ENCODE peak calls at places on chromosomes 3 and 15, in nine cellular contexts. One of them, this sample, is unnamed.

GRCh38 chr3:45224824-45225464 is 1.1 kb downstream of the TMEM158 start:
- DNase-seq in posterior vena cava: peak
- DNase-seq in substantia nigra: peak
- DNase-seq in stimulated activated CD4-positive, alpha-beta T cell treated with anti-CD3 and anti-CD28 coated beads, Interleukin-2, amount 100 ng/mL, for 48 hours: no peak
- DNase-seq in ureter: peak
- DNase-seq in AG09309: no peak
- DNase-seq in left ventricle myocardium inferior: peak
- DNase-seq in GM12864: no peak
- DNase-seq in lower lobe of right lung: peak
- DNase-seq in this sample: no peak

GRCh38 chr3:71955549-71956373 is 170.8 kb upstream of the PROK2 start:
- DNase-seq in posterior vena cava: peak
- DNase-seq in substantia nigra: peak
- DNase-seq in stimulated activated CD4-positive, alpha-beta T cell treated with anti-CD3 and anti-CD28 coated beads, Interleukin-2, amount 100 ng/mL, for 48 hours: peak
- DNase-seq in ureter: peak
- DNase-seq in AG09309: peak
- DNase-seq in left ventricle myocardium inferior: peak
- DNase-seq in GM12864: peak
- DNase-seq in lower lobe of right lung: peak
- DNase-seq in this sample: peak

GRCh38 chr15:101033801-101034200 is 114.6 kb downstream of the LRRK1 start:
- DNase-seq in posterior vena cava: no peak
- DNase-seq in substantia nigra: no peak
- DNase-seq in stimulated activated CD4-positive, alpha-beta T cell treated with anti-CD3 and anti-CD28 coated beads, Interleukin-2, amount 100 ng/mL, for 48 hours: no peak
- DNase-seq in ureter: no peak
- DNase-seq in AG09309: no peak
- DNase-seq in left ventricle myocardium inferior: no peak
- DNase-seq in GM12864: no peak
- DNase-seq in lower lobe of right lung: no peak
- DNase-seq in this sample: no peak

GRCh38 chr3:10319804-10320203 is 1.1 kb downstream of the SEC13 start:
- DNase-seq in posterior vena cava: no peak
- DNase-seq in substantia nigra: no peak
- DNase-seq in stimulated activated CD4-positive, alpha-beta T cell treated with anti-CD3 and anti-CD28 coated beads, Interleukin-2, amount 100 ng/mL, for 48 hours: no peak
- DNase-seq in ureter: no peak
- DNase-seq in AG09309: no peak
- DNase-seq in left ventricle myocardium inferior: no peak
- DNase-seq in GM12864: no peak
- DNase-seq in lower lobe of right lung: no peak
- DNase-seq in this sample: no peak

GRCh38 chr3:146334151-146334550 is 83.2 kb upstream of the PLSCR4 start:
- DNase-seq in posterior vena cava: no peak
- DNase-seq in substantia nigra: no peak
- DNase-seq in stimulated activated CD4-positive, alpha-beta T cell treated with anti-CD3 and anti-CD28 coated beads, Interleukin-2, amount 100 ng/mL, for 48 hours: no peak
- DNase-seq in ureter: no peak
- DNase-seq in AG09309: no peak
- DNase-seq in left ventricle myocardium inferior: peak
- DNase-seq in GM12864: no peak
- DNase-seq in lower lobe of right lung: no peak
- DNase-seq in this sample: no peak

GRCh38 chr3:16069149-16069922 is 105.1 kb upstream of the GALNT15 start:
- DNase-seq in posterior vena cava: no peak
- DNase-seq in substantia nigra: no peak
- DNase-seq in stimulated activated CD4-positive, alpha-beta T cell treated with anti-CD3 and anti-CD28 coated beads, Interleukin-2, amount 100 ng/mL, for 48 hours: no peak
- DNase-seq in ureter: no peak
- DNase-seq in AG09309: peak
- DNase-seq in left ventricle myocardium inferior: no peak
- DNase-seq in GM12864: no peak
- DNase-seq in lower lobe of right lung: no peak
- DNase-seq in this sample: no peak

GRCh38 chr3:23421811-23422510 is 218.8 kb downstream of the UBE2E2 start:
- DNase-seq in posterior vena cava: no peak
- DNase-seq in substantia nigra: no peak
- DNase-seq in stimulated activated CD4-positive, alpha-beta T cell treated with anti-CD3 and anti-CD28 coated beads, Interleukin-2, amount 100 ng/mL, for 48 hours: no peak
- DNase-seq in ureter: no peak
- DNase-seq in AG09309: no peak
- DNase-seq in left ventricle myocardium inferior: no peak
- DNase-seq in GM12864: no peak
- DNase-seq in lower lobe of right lung: no peak
- DNase-seq in this sample: no peak

GRCh38 chr15:52183562-52184173 is 7.5 kb downstream of the GNB5 start:
- DNase-seq in posterior vena cava: no peak
- DNase-seq in substantia nigra: no peak
- DNase-seq in stimulated activated CD4-positive, alpha-beta T cell treated with anti-CD3 and anti-CD28 coated beads, Interleukin-2, amount 100 ng/mL, for 48 hours: no peak
- DNase-seq in ureter: no peak
- DNase-seq in AG09309: no peak
- DNase-seq in left ventricle myocardium inferior: no peak
- DNase-seq in GM12864: no peak
- DNase-seq in lower lobe of right lung: no peak
- DNase-seq in this sample: no peak

GRCh38 chr3:40557558-40558161 is 32.9 kb downstream of the ZNF621 start:
- DNase-seq in posterior vena cava: no peak
- DNase-seq in substantia nigra: no peak
- DNase-seq in stimulated activated CD4-positive, alpha-beta T cell treated with anti-CD3 and anti-CD28 coated beads, Interleukin-2, amount 100 ng/mL, for 48 hours: no peak
- DNase-seq in ureter: no peak
- DNase-seq in AG09309: no peak
- DNase-seq in left ventricle myocardium inferior: no peak
- DNase-seq in GM12864: no peak
- DNase-seq in lower lobe of right lung: no peak
- DNase-seq in this sample: no peak

GRCh38 chr3:126056681-126057546 is 27.0 kb downstream of the SLC41A3 start:
- DNase-seq in posterior vena cava: peak
- DNase-seq in substantia nigra: peak
- DNase-seq in stimulated activated CD4-positive, alpha-beta T cell treated with anti-CD3 and anti-CD28 coated beads, Interleukin-2, amount 100 ng/mL, for 48 hours: no peak
- DNase-seq in ureter: no peak
- DNase-seq in AG09309: no peak
- DNase-seq in left ventricle myocardium inferior: peak
- DNase-seq in GM12864: no peak
- DNase-seq in lower lobe of right lung: no peak
- DNase-seq in this sample: no peak

GRCh38 chr15:53251998-53252397 is 461.9 kb upstream of the ONECUT1 start:
- DNase-seq in posterior vena cava: no peak
- DNase-seq in substantia nigra: no peak
- DNase-seq in stimulated activated CD4-positive, alpha-beta T cell treated with anti-CD3 and anti-CD28 coated beads, Interleukin-2, amount 100 ng/mL, for 48 hours: no peak
- DNase-seq in ureter: no peak
- DNase-seq in AG09309: no peak
- DNase-seq in left ventricle myocardium inferior: no peak
- DNase-seq in GM12864: no peak
- DNase-seq in lower lobe of right lung: no peak
- DNase-seq in this sample: no peak

GRCh38 chr3:48592519-48593087 is 2.5 kb downstream of the COL7A1 start:
- DNase-seq in posterior vena cava: no peak
- DNase-seq in substantia nigra: no peak
- DNase-seq in stimulated activated CD4-positive, alpha-beta T cell treated with anti-CD3 and anti-CD28 coated beads, Interleukin-2, amount 100 ng/mL, for 48 hours: no peak
- DNase-seq in ureter: no peak
- DNase-seq in AG09309: no peak
- DNase-seq in left ventricle myocardium inferior: no peak
- DNase-seq in GM12864: no peak
- DNase-seq in lower lobe of right lung: no peak
- DNase-seq in this sample: no peak

GRCh38 chr3:9351709-9352126 is 11.1 kb upstream of the THUMPD3 start:
- DNase-seq in posterior vena cava: no peak
- DNase-seq in substantia nigra: no peak
- DNase-seq in stimulated activated CD4-positive, alpha-beta T cell treated with anti-CD3 and anti-CD28 coated beads, Interleukin-2, amount 100 ng/mL, for 48 hours: no peak
- DNase-seq in ureter: no peak
- DNase-seq in AG09309: no peak
- DNase-seq in left ventricle myocardium inferior: no peak
- DNase-seq in GM12864: no peak
- DNase-seq in lower lobe of right lung: no peak
- DNase-seq in this sample: no peak

GRCh38 chr3:127670761-127671522 is 1.8 kb upstream of the ABTB1 start:
- DNase-seq in posterior vena cava: peak
- DNase-seq in substantia nigra: no peak
- DNase-seq in stimulated activated CD4-positive, alpha-beta T cell treated with anti-CD3 and anti-CD28 coated beads, Interleukin-2, amount 100 ng/mL, for 48 hours: no peak
- DNase-seq in ureter: peak
- DNase-seq in AG09309: no peak
- DNase-seq in left ventricle myocardium inferior: no peak
- DNase-seq in GM12864: no peak
- DNase-seq in lower lobe of right lung: no peak
- DNase-seq in this sample: no peak

GRCh38 chr3:11803977-11804903 is 42.4 kb downstream of the TAMM41 start:
- DNase-seq in posterior vena cava: no peak
- DNase-seq in substantia nigra: peak
- DNase-seq in stimulated activated CD4-positive, alpha-beta T cell treated with anti-CD3 and anti-CD28 coated beads, Interleukin-2, amount 100 ng/mL, for 48 hours: peak
- DNase-seq in ureter: peak
- DNase-seq in AG09309: no peak
- DNase-seq in left ventricle myocardium inferior: no peak
- DNase-seq in GM12864: peak
- DNase-seq in lower lobe of right lung: peak
- DNase-seq in this sample: no peak

GRCh38 chr3:27467545-27467944 is 16.6 kb downstream of the SLC4A7 start:
- DNase-seq in posterior vena cava: no peak
- DNase-seq in substantia nigra: no peak
- DNase-seq in stimulated activated CD4-positive, alpha-beta T cell treated with anti-CD3 and anti-CD28 coated beads, Interleukin-2, amount 100 ng/mL, for 48 hours: no peak
- DNase-seq in ureter: no peak
- DNase-seq in AG09309: no peak
- DNase-seq in left ventricle myocardium inferior: no peak
- DNase-seq in GM12864: no peak
- DNase-seq in lower lobe of right lung: no peak
- DNase-seq in this sample: no peak

GRCh38 chr3:8937064-8938020 is 25.9 kb downstream of the RAD18 start:
- DNase-seq in posterior vena cava: no peak
- DNase-seq in substantia nigra: no peak
- DNase-seq in stimulated activated CD4-positive, alpha-beta T cell treated with anti-CD3 and anti-CD28 coated beads, Interleukin-2, amount 100 ng/mL, for 48 hours: no peak
- DNase-seq in ureter: no peak
- DNase-seq in AG09309: peak
- DNase-seq in left ventricle myocardium inferior: no peak
- DNase-seq in GM12864: no peak
- DNase-seq in lower lobe of right lung: no peak
- DNase-seq in this sample: peak

GRCh38 chr15:66899555-66900350 is 165.6 kb upstream of the SMAD3 start:
- DNase-seq in posterior vena cava: peak
- DNase-seq in substantia nigra: no peak
- DNase-seq in stimulated activated CD4-positive, alpha-beta T cell treated with anti-CD3 and anti-CD28 coated beads, Interleukin-2, amount 100 ng/mL, for 48 hours: no peak
- DNase-seq in ureter: no peak
- DNase-seq in AG09309: no peak
- DNase-seq in left ventricle myocardium inferior: no peak
- DNase-seq in GM12864: no peak
- DNase-seq in lower lobe of right lung: no peak
- DNase-seq in this sample: no peak

GRCh38 chr3:126798521-126798920 is 94.5 kb downstream of the CHCHD6 start:
- DNase-seq in posterior vena cava: no peak
- DNase-seq in substantia nigra: no peak
- DNase-seq in stimulated activated CD4-positive, alpha-beta T cell treated with anti-CD3 and anti-CD28 coated beads, Interleukin-2, amount 100 ng/mL, for 48 hours: no peak
- DNase-seq in ureter: no peak
- DNase-seq in AG09309: peak
- DNase-seq in left ventricle myocardium inferior: no peak
- DNase-seq in GM12864: no peak
- DNase-seq in lower lobe of right lung: no peak
- DNase-seq in this sample: no peak

GRCh38 chr3:66181764-66182163 is 39.0 kb upstream of the SLC25A26 start:
- DNase-seq in posterior vena cava: no peak
- DNase-seq in substantia nigra: no peak
- DNase-seq in stimulated activated CD4-positive, alpha-beta T cell treated with anti-CD3 and anti-CD28 coated beads, Interleukin-2, amount 100 ng/mL, for 48 hours: no peak
- DNase-seq in ureter: no peak
- DNase-seq in AG09309: no peak
- DNase-seq in left ventricle myocardium inferior: peak
- DNase-seq in GM12864: no peak
- DNase-seq in lower lobe of right lung: no peak
- DNase-seq in this sample: no peak

GRCh38 chr15:56490461-56490860 is 25.5 kb upstream of the MNS1 start:
- DNase-seq in posterior vena cava: no peak
- DNase-seq in substantia nigra: no peak
- DNase-seq in stimulated activated CD4-positive, alpha-beta T cell treated with anti-CD3 and anti-CD28 coated beads, Interleukin-2, amount 100 ng/mL, for 48 hours: no peak
- DNase-seq in ureter: no peak
- DNase-seq in AG09309: no peak
- DNase-seq in left ventricle myocardium inferior: no peak
- DNase-seq in GM12864: no peak
- DNase-seq in lower lobe of right lung: no peak
- DNase-seq in this sample: no peak

GRCh38 chr3:56904526-56905245 is 102.9 kb upstream of the ARHGEF3 start:
- DNase-seq in posterior vena cava: no peak
- DNase-seq in substantia nigra: no peak
- DNase-seq in stimulated activated CD4-positive, alpha-beta T cell treated with anti-CD3 and anti-CD28 coated beads, Interleukin-2, amount 100 ng/mL, for 48 hours: no peak
- DNase-seq in ureter: no peak
- DNase-seq in AG09309: no peak
- DNase-seq in left ventricle myocardium inferior: no peak
- DNase-seq in GM12864: no peak
- DNase-seq in lower lobe of right lung: no peak
- DNase-seq in this sample: no peak

GRCh38 chr3:38297947-38298711 is 16.0 kb downstream of the SLC22A14 start:
- DNase-seq in posterior vena cava: no peak
- DNase-seq in substantia nigra: no peak
- DNase-seq in stimulated activated CD4-positive, alpha-beta T cell treated with anti-CD3 and anti-CD28 coated beads, Interleukin-2, amount 100 ng/mL, for 48 hours: no peak
- DNase-seq in ureter: no peak
- DNase-seq in AG09309: no peak
- DNase-seq in left ventricle myocardium inferior: no peak
- DNase-seq in GM12864: peak
- DNase-seq in lower lobe of right lung: no peak
- DNase-seq in this sample: no peak

GRCh38 chr15:64274541-64274940 is 81.4 kb downstream of the CSNK1G1 start:
- DNase-seq in posterior vena cava: no peak
- DNase-seq in substantia nigra: no peak
- DNase-seq in stimulated activated CD4-positive, alpha-beta T cell treated with anti-CD3 and anti-CD28 coated beads, Interleukin-2, amount 100 ng/mL, for 48 hours: no peak
- DNase-seq in ureter: no peak
- DNase-seq in AG09309: no peak
- DNase-seq in left ventricle myocardium inferior: no peak
- DNase-seq in GM12864: no peak
- DNase-seq in lower lobe of right lung: no peak
- DNase-seq in this sample: no peak

GRCh38 chr3:139358857-139359562 is 15.2 kb downstream of the MRPS22 start:
- DNase-seq in posterior vena cava: no peak
- DNase-seq in substantia nigra: no peak
- DNase-seq in stimulated activated CD4-positive, alpha-beta T cell treated with anti-CD3 and anti-CD28 coated beads, Interleukin-2, amount 100 ng/mL, for 48 hours: no peak
- DNase-seq in ureter: no peak
- DNase-seq in AG09309: no peak
- DNase-seq in left ventricle myocardium inferior: no peak
- DNase-seq in GM12864: no peak
- DNase-seq in lower lobe of right lung: no peak
- DNase-seq in this sample: no peak

GRCh38 chr3:170049146-170050000 is 11.6 kb downstream of the GPR160 start:
- DNase-seq in posterior vena cava: no peak
- DNase-seq in substantia nigra: no peak
- DNase-seq in stimulated activated CD4-positive, alpha-beta T cell treated with anti-CD3 and anti-CD28 coated beads, Interleukin-2, amount 100 ng/mL, for 48 hours: no peak
- DNase-seq in ureter: peak
- DNase-seq in AG09309: no peak
- DNase-seq in left ventricle myocardium inferior: no peak
- DNase-seq in GM12864: no peak
- DNase-seq in lower lobe of right lung: peak
- DNase-seq in this sample: no peak

GRCh38 chr15:90465140-90465929 is 64.4 kb upstream of the CRTC3 start:
- DNase-seq in posterior vena cava: no peak
- DNase-seq in substantia nigra: no peak
- DNase-seq in stimulated activated CD4-positive, alpha-beta T cell treated with anti-CD3 and anti-CD28 coated beads, Interleukin-2, amount 100 ng/mL, for 48 hours: no peak
- DNase-seq in ureter: no peak
- DNase-seq in AG09309: peak
- DNase-seq in left ventricle myocardium inferior: no peak
- DNase-seq in GM12864: no peak
- DNase-seq in lower lobe of right lung: no peak
- DNase-seq in this sample: no peak

GRCh38 chr3:154144825-154145465 is 23.8 kb downstream of the ARHGEF26 start:
- DNase-seq in posterior vena cava: no peak
- DNase-seq in substantia nigra: no peak
- DNase-seq in stimulated activated CD4-positive, alpha-beta T cell treated with anti-CD3 and anti-CD28 coated beads, Interleukin-2, amount 100 ng/mL, for 48 hours: no peak
- DNase-seq in ureter: no peak
- DNase-seq in AG09309: no peak
- DNase-seq in left ventricle myocardium inferior: no peak
- DNase-seq in GM12864: no peak
- DNase-seq in lower lobe of right lung: no peak
- DNase-seq in this sample: no peak

GRCh38 chr3:184186184-184186901 is at the start of gene ABCF3:
- DNase-seq in posterior vena cava: peak
- DNase-seq in substantia nigra: no peak
- DNase-seq in stimulated activated CD4-positive, alpha-beta T cell treated with anti-CD3 and anti-CD28 coated beads, Interleukin-2, amount 100 ng/mL, for 48 hours: no peak
- DNase-seq in ureter: no peak
- DNase-seq in AG09309: no peak
- DNase-seq in left ventricle myocardium inferior: peak
- DNase-seq in GM12864: no peak
- DNase-seq in lower lobe of right lung: peak
- DNase-seq in this sample: no peak

GRCh38 chr3:49158108-49158709 is 7.9 kb downstream of the CCDC71 start:
- DNase-seq in posterior vena cava: no peak
- DNase-seq in substantia nigra: peak
- DNase-seq in stimulated activated CD4-positive, alpha-beta T cell treated with anti-CD3 and anti-CD28 coated beads, Interleukin-2, amount 100 ng/mL, for 48 hours: peak
- DNase-seq in ureter: no peak
- DNase-seq in AG09309: no peak
- DNase-seq in left ventricle myocardium inferior: no peak
- DNase-seq in GM12864: no peak
- DNase-seq in lower lobe of right lung: peak
- DNase-seq in this sample: no peak

GRCh38 chr15:42736178-42736792 is 643 bp downstream of the CDAN1 start:
- DNase-seq in posterior vena cava: no peak
- DNase-seq in substantia nigra: no peak
- DNase-seq in stimulated activated CD4-positive, alpha-beta T cell treated with anti-CD3 and anti-CD28 coated beads, Interleukin-2, amount 100 ng/mL, for 48 hours: no peak
- DNase-seq in ureter: no peak
- DNase-seq in AG09309: no peak
- DNase-seq in left ventricle myocardium inferior: no peak
- DNase-seq in GM12864: no peak
- DNase-seq in lower lobe of right lung: no peak
- DNase-seq in this sample: no peak